ENCODE peak calls at places on chromosomes 1 and 21, in eight cellular contexts. C, N, L, H, K, P, J and I are unnamed samples.
A peak's percentile ranks its signal among the peaks of the same experiment; 100 is the strongest.

GRCh38 chr1:184684285-184685077 is 70.2 kb downstream of the EDEM3 start:
- DNase-seq in C (no peak), N (no peak), L (no peak), H (no peak), K (no peak), P (peak; percentile 60), J (peak; percentile 47), I (no peak)

GRCh38 chr21:32412162-32412997 is at the start of gene EVA1C:
- DNase-seq in C (no peak), N (no peak), L (peak; percentile 40), H (peak; percentile 85), K (peak; percentile 70), P (peak; percentile 81), J (peak; percentile 35), I (no peak)

GRCh38 chr1:78688701-78689100 is 39.1 kb downstream of the IFI44 start:
- DNase-seq in C (peak; percentile 31), N (peak; percentile 39), L (no peak), H (no peak), K (no peak), P (no peak), J (no peak), I (no peak)

GRCh38 chr1:207867136-207868081 is 43.5 kb downstream of the CD34 start:
- DNase-seq in C (no peak), N (no peak), L (no peak), H (peak; percentile 69), K (no peak), P (peak; percentile 69), J (no peak), I (no peak)

GRCh38 chr21:35136586-35137254 is 87.6 kb upstream of the RUNX1 start:
- DNase-seq in C (peak; percentile 53), N (no peak), L (no peak), H (no peak), K (no peak), P (no peak), J (no peak), I (no peak)

GRCh38 chr1:47189844-47190562 is at the start of gene PDZK1IP1:
- DNase-seq in C (no peak), N (no peak), L (no peak), H (peak; percentile 16), K (no peak), P (peak; percentile 82), J (peak; percentile 33), I (no peak)

GRCh38 chr1:225209153-225209552 is 218.7 kb downstream of the LBR start:
- DNase-seq in C (no peak), N (no peak), L (no peak), H (no peak), K (no peak), P (no peak), J (no peak), I (no peak)

GRCh38 chr1:202964755-202965440 is 2.2 kb downstream of the CYB5R1 start:
- DNase-seq in C (no peak), N (no peak), L (peak; percentile 97), H (no peak), K (no peak), P (no peak), J (no peak), I (no peak)

GRCh38 chr1:115641762-115642167 is at the start of gene VANGL1:
- DNase-seq in C (peak; percentile 13), N (peak; percentile 31), L (peak; percentile 77), H (no peak), K (no peak), P (peak; percentile 75), J (no peak), I (peak; percentile 73)

GRCh38 chr1:37477198-37477931 is 3.0 kb downstream of the ZC3H12A start:
- DNase-seq in C (peak; percentile 57), N (no peak), L (no peak), H (peak; percentile 91), K (peak; percentile 82), P (no peak), J (no peak), I (peak; percentile 63)

GRCh38 chr1:83641206-83641658 is 357.7 kb downstream of the TTLL7 start:
- DNase-seq in C (peak; percentile 26), N (no peak), L (peak; percentile 7), H (no peak), K (no peak), P (no peak), J (peak; percentile 4), I (no peak)

GRCh38 chr1:234611153-234611798 is 1.3 kb upstream of the IRF2BP2 start:
- DNase-seq in C (peak; percentile 90), N (peak; percentile 80), L (peak; percentile 86), H (peak; percentile 88), K (no peak), P (no peak), J (peak; percentile 84), I (no peak)

GRCh38 chr1:113984710-113985109 is 5.4 kb downstream of the OLFML3 start:
- DNase-seq in C (no peak), N (no peak), L (peak; percentile 63), H (no peak), K (no peak), P (no peak), J (no peak), I (no peak)

GRCh38 chr1:204506969-204507316 is 9.3 kb upstream of the MDM4 start:
- DNase-seq in C (peak; percentile 86), N (peak; percentile 91), L (peak; percentile 90), H (peak; percentile 92), K (peak; percentile 69), P (peak; percentile 87), J (peak; percentile 93), I (no peak)

GRCh38 chr1:46535063-46535462 is 16.4 kb downstream of the KNCN start:
- DNase-seq in C (peak; percentile 51), N (no peak), L (peak; percentile 29), H (no peak), K (no peak), P (no peak), J (no peak), I (no peak)

GRCh38 chr1:229855999-229856650 is 210.9 kb upstream of the GALNT2 start:
- DNase-seq in C (no peak), N (no peak), L (peak; percentile 57), H (no peak), K (no peak), P (no peak), J (peak; percentile 75), I (peak; percentile 65)

GRCh38 chr1:7267493-7267892 is 482.2 kb downstream of the CAMTA1 start:
- DNase-seq in C (peak; percentile 61), N (no peak), L (peak; percentile 14), H (no peak), K (no peak), P (no peak), J (no peak), I (no peak)

GRCh38 chr1:203905275-203905674 is 43.9 kb downstream of the SNRPE start:
- DNase-seq in C (no peak), N (no peak), L (no peak), H (no peak), K (no peak), P (no peak), J (no peak), I (no peak)

GRCh38 chr1:65896721-65897120 is 104.0 kb downstream of the PDE4B start:
- DNase-seq in C (no peak), N (no peak), L (no peak), H (no peak), K (no peak), P (no peak), J (no peak), I (no peak)

GRCh38 chr1:32818804-32819541 is 1.5 kb downstream of the S100PBP start:
- DNase-seq in C (no peak), N (no peak), L (peak; percentile 12), H (no peak), K (no peak), P (no peak), J (no peak), I (peak; percentile 49)

GRCh38 chr1:243726792-243727502 is 123.1 kb downstream of the AKT3 start:
- DNase-seq in C (no peak), N (no peak), L (no peak), H (no peak), K (no peak), P (no peak), J (no peak), I (no peak)

GRCh38 chr1:151898519-151898991 is 10.8 kb downstream of the THEM4 start:
- DNase-seq in C (no peak), N (no peak), L (no peak), H (peak; percentile 84), K (peak; percentile 58), P (no peak), J (no peak), I (no peak)

GRCh38 chr21:31730687-31731111 is 1.2 kb downstream of the SCAF4 start:
- DNase-seq in C (no peak), N (no peak), L (peak; percentile 28), H (no peak), K (no peak), P (no peak), J (peak; percentile 23), I (no peak)

GRCh38 chr1:11321656-11322491 is 48.9 kb downstream of the UBIAD1 start:
- DNase-seq in C (no peak), N (no peak), L (peak; percentile 52), H (no peak), K (no peak), P (no peak), J (no peak), I (no peak)

GRCh38 chr1:80656628-80657019 is 1144.1 kb upstream of the ADGRL2 start:
- DNase-seq in C (no peak), N (no peak), L (no peak), H (no peak), K (no peak), P (no peak), J (no peak), I (no peak)

GRCh38 chr1:178738780-178739179 is 13.7 kb downstream of the RALGPS2 start:
- DNase-seq in C (no peak), N (no peak), L (no peak), H (no peak), K (no peak), P (no peak), J (no peak), I (no peak)

GRCh38 chr1:164617607-164618564 is 58.9 kb downstream of the PBX1 start:
- DNase-seq in C (no peak), N (no peak), L (no peak), H (no peak), K (no peak), P (no peak), J (no peak), I (no peak)